ENCODE peak calls at places on chromosomes 4 and X, in six cellular contexts. V, N, W, K, D and I are unnamed samples.

GRCh38 chr4:89056953-89057398 is at the start of gene FAM13A:
- DNase-seq in W (peak), V (peak), N (peak), K (no peak), D (peak), I (peak)

GRCh38 chr4:168028568-168028967 is 63.8 kb upstream of the ANXA10 start:
- DNase-seq in N (no peak), K (no peak), D (no peak), V (no peak), W (no peak), I (no peak)

GRCh38 chr4:19857405-19857804 is 394.3 kb upstream of the SLIT2 start:
- DNase-seq in V (no peak), N (no peak), D (peak), K (no peak), W (no peak), I (no peak)

GRCh38 chrX:16882188-16882587 is 12.0 kb upstream of the RBBP7 start:
- DNase-seq in W (peak), K (peak), N (no peak), D (no peak), V (peak), I (no peak)

GRCh38 chr4:86302242-86302641 is 57.6 kb downstream of the MAPK10 start:
- DNase-seq in N (peak), V (no peak), W (no peak), D (no peak), K (no peak), I (no peak)

GRCh38 chr4:153276966-153277365 is 67.5 kb upstream of the MND1 start:
- DNase-seq in K (peak), W (no peak), V (no peak), D (no peak), N (no peak), I (no peak)

GRCh38 chr4:784401-785331 is 41.3 kb downstream of the CPLX1 start:
- DNase-seq in D (no peak), N (no peak), V (no peak), K (no peak), W (no peak), I (no peak)

GRCh38 chrX:152823657-152824056 is 6.9 kb downstream of the CETN2 start:
- DNase-seq in N (no peak), V (no peak), W (no peak), D (no peak), K (no peak), I (no peak)

GRCh38 chr4:39469429-39470077 is 10.7 kb downstream of the LIAS start:
- DNase-seq in N (peak), V (peak), K (peak), W (peak), D (peak), I (no peak)

GRCh38 chrX:151183912-151184565 is 7.7 kb downstream of the GPR50 start:
- DNase-seq in W (no peak), K (no peak), N (no peak), D (no peak), V (no peak), I (no peak)

GRCh38 chrX:113260474-113260873 is 419.8 kb upstream of the AMOT start:
- DNase-seq in N (no peak), V (no peak), W (no peak), D (no peak), K (no peak), I (no peak)

GRCh38 chrX:107628662-107629532 is 587 bp downstream of the PRPS1 start:
- DNase-seq in V (peak), W (peak), D (no peak), K (peak), N (peak), I (no peak)

GRCh38 chr4:36493240-36493639 is 211.8 kb downstream of the DTHD1 start:
- DNase-seq in K (no peak), W (no peak), V (no peak), N (no peak), D (no peak), I (peak)

GRCh38 chrX:7108995-7109634 is 38.4 kb upstream of the STS start:
- DNase-seq in N (peak), V (peak), W (no peak), D (no peak), K (peak), I (no peak)

GRCh38 chrX:124358796-124359386 is 12.5 kb downstream of the SH2D1A start:
- DNase-seq in N (no peak), W (no peak), D (no peak), K (no peak), V (no peak), I (no peak)

GRCh38 chr4:1057403-1057745 is 45.9 kb downstream of the FGFRL1 start:
- DNase-seq in K (no peak), N (no peak), V (peak), W (no peak), D (no peak), I (no peak)

GRCh38 chr4:102620697-102621497 is 119.7 kb downstream of the NFKB1 start:
- DNase-seq in K (peak), V (peak), W (peak), D (peak), N (peak), I (no peak)

GRCh38 chrX:20056704-20057103 is 60.0 kb downstream of the MAP7D2 start:
- DNase-seq in K (no peak), D (no peak), W (peak), N (peak), V (no peak), I (peak)

GRCh38 chr4:39825741-39826231 is 127.8 kb downstream of the UBE2K start:
- DNase-seq in W (no peak), N (peak), V (no peak), D (no peak), K (no peak), I (no peak)

GRCh38 chrX:109858602-109859341 is 125.7 kb upstream of the ACSL4 start:
- DNase-seq in W (no peak), D (no peak), K (no peak), V (no peak), N (no peak), I (no peak)

GRCh38 chrX:13837290-13837745 is 20.4 kb upstream of the GPM6B start:
- DNase-seq in N (no peak), W (no peak), V (no peak), D (no peak), K (no peak), I (no peak)

GRCh38 chr4:70903282-70903603 is 1.1 kb downstream of the MOB1B start:
- DNase-seq in K (no peak), N (no peak), W (no peak), D (no peak), V (no peak), I (no peak)

GRCh38 chr4:149831656-149832208 is 16.1 kb upstream of the IQCM start:
- DNase-seq in W (no peak), V (no peak), K (no peak), N (no peak), D (no peak), I (no peak)

GRCh38 chr4:1410491-1411325 is 4.5 kb upstream of the NKX1-1 start:
- DNase-seq in N (peak), K (peak), V (no peak), W (peak), D (no peak), I (no peak)

GRCh38 chrX:17459596-17459995 is 84.6 kb downstream of the NHS start:
- DNase-seq in D (no peak), N (peak), V (no peak), K (no peak), W (no peak), I (peak)

GRCh38 chr4:145920205-145920604 is 18.4 kb downstream of the ZNF827 start:
- DNase-seq in K (no peak), W (no peak), D (peak), V (no peak), N (peak), I (no peak)

GRCh38 chr4:174040287-174040686 is 243.2 kb downstream of the FBXO8 start:
- DNase-seq in D (no peak), N (no peak), K (no peak), W (no peak), V (no peak), I (no peak)

GRCh38 chr4:159290321-159291030 is 187.6 kb downstream of the RAPGEF2 start:
- DNase-seq in V (no peak), D (no peak), N (peak), K (no peak), W (no peak), I (no peak)

GRCh38 chr4:118033148-118034060 is 882 bp upstream of the NDST3 start:
- DNase-seq in D (no peak), V (peak), K (no peak), W (peak), N (peak), I (no peak)

GRCh38 chr4:26779674-26780073 is 81.0 kb upstream of the STIM2 start:
- DNase-seq in V (no peak), D (no peak), W (no peak), N (peak), K (no peak), I (peak)

GRCh38 chrX:44303119-44303518 is 40.4 kb downstream of the EFHC2 start:
- DNase-seq in W (peak), D (no peak), V (no peak), N (no peak), K (no peak), I (no peak)

GRCh38 chrX:44308869-44309268 is 34.6 kb downstream of the EFHC2 start:
- DNase-seq in D (no peak), W (no peak), N (no peak), K (no peak), V (no peak), I (no peak)

GRCh38 chrX:44306336-44306735 is 37.1 kb downstream of the EFHC2 start:
- DNase-seq in W (no peak), V (peak), K (no peak), D (peak), N (peak), I (peak)

GRCh38 chrX:44310227-44310626 is 33.2 kb downstream of the EFHC2 start:
- DNase-seq in W (no peak), N (no peak), D (no peak), V (no peak), K (no peak), I (no peak)

DNA sequence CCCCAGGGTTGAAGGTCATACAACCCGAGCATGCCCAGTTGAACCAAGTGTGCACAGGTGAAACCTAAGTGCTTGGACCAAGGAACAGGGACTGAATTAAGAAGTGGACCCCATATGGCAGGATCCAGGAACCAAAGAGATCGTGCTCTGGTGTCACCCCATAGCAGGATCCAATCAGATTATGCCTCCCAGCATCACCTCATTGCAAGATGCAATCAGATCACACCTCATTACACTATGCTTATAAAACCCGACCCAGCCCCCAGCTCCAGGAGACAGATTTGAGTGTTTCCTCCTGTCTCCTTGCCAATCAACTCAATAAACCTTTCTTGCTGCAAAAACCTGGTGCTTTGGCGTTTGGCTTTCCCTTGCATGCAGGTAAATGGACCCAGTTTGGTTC is 37.6 kb downstream of the EFHC2 start:
- DNase-seq in V (peak), W (no peak), D (no peak), K (no peak), N (no peak), I (no peak)
- H3K27ac ChIP-seq in V (peak), W (no peak), D (no peak), K (no peak), N (no peak), I (peak)

DNA sequence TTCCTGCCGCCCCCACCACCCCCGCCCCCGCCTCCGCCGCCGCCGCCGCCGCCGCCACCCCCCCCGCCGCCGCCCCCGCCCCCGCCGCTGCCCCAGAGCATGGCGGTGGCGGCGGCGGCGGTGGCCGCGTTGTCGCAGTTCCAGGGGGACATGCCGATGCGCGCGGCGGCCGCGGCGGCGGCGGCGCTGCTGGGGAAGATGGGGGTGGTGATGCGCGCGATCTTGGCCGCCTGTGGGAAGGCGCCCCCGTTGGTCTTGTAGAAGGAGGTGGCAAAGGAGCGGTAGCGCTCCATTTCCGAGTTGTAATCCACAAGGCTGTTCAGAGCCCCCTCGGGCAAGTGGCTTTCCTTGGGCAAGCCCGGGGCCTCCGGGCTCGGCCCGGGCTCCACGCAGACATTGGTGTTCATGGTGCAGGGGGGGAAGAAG is 3.3 kb downstream of the CXXC4 start:
- DNase-seq in V (peak), K (no peak), W (peak), D (no peak), N (peak), I (no peak)
- H3K27ac ChIP-seq in V (peak), K (no peak), W (peak), D (no peak), N (peak), I (no peak)

DNA sequence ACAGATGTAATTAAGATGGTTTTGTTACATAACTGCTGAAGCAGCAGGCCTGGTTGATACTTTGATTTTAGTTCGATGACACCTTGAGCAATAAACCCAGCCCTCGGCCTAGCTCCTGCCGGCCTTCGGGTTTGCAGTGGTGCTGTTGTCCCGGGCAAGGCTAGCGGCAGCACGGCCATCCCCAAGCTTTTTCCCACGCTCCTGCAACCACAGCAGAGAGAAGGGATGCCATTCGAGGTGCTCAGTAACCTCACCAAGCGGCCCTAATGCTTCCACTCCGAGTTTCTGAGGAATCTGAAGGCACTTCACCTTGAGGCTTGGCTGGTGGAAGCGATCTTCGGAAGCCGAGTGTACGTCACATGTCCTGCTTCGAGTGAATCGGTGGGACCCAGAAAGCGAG is 182.1 kb downstream of the NAF1 start:
- DNase-seq in V (no peak), W (no peak), D (no peak), N (no peak), K (no peak), I (no peak)
- H3K27ac ChIP-seq in V (no peak), W (no peak), D (no peak), N (no peak), K (no peak), I (no peak)

DNA sequence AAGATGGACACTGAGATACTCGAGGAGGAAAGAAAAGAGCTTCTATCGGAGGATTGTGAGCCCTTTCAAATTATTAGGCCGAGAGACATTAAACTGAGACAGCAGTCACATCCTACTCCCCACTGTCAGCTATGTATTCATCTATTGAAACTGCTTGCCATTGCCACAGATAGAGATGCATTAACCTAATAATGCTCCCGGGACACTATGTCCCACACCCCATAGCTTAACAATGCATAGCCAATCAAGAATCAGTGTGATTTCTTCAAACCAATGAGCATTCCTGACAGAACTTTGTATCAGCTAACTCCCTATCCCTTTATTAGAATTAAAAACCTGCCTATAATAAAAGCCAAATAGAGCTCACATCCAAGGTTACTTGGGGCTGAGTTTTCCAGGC is 118.1 kb upstream of the NEIL3 start:
- DNase-seq in K (no peak), D (no peak), W (no peak), N (no peak), V (no peak), I (no peak)
- H3K27ac ChIP-seq in K (no peak), D (no peak), W (no peak), N (no peak), V (no peak), I (no peak)

GRCh38 chr4:112170451-112170993 is 25.3 kb downstream of the FAM241A start:
- DNase-seq in K (peak), V (no peak), W (no peak), D (peak), N (peak), I (peak)
- H3K27ac ChIP-seq in K (peak), V (no peak), W (no peak), D (no peak), N (peak), I (peak)

GRCh38 chr4:77159798-77160197 is 2.8 kb downstream of the CCNG2 start:
- DNase-seq in K (no peak), D (no peak), V (no peak), W (no peak), N (no peak), I (no peak)

GRCh38 chr4:77157859-77158486 is 966 bp downstream of the CCNG2 start:
- DNase-seq in K (peak), D (peak), W (peak), V (peak), N (peak), I (no peak)

GRCh38 chr4:77156912-77157858 is at the start of gene CCNG2:
- DNase-seq in N (peak), K (peak), V (peak), D (peak), W (peak), I (peak)

GRCh38 chr4:77156533-77156911 is 485 bp upstream of the CCNG2 start:
- DNase-seq in D (peak), K (peak), W (peak), N (peak), V (peak), I (peak)

GRCh38 chr4:77158487-77158861 is 1.5 kb downstream of the CCNG2 start:
- DNase-seq in W (no peak), N (no peak), D (no peak), V (no peak), K (no peak), I (no peak)
- H3K27ac ChIP-seq in W (peak), N (peak), D (no peak), V (peak), K (peak), I (peak)

GRCh38 chr4:68148795-68149685 is 19.4 kb upstream of the TMPRSS11F start:
- DNase-seq in K (no peak), V (no peak), W (no peak), N (no peak), D (no peak), I (no peak)

GRCh38 chr4:68147079-68147478 is 17.4 kb upstream of the TMPRSS11F start:
- DNase-seq in W (no peak), D (no peak), N (no peak), V (no peak), K (no peak), I (no peak)

DNA sequence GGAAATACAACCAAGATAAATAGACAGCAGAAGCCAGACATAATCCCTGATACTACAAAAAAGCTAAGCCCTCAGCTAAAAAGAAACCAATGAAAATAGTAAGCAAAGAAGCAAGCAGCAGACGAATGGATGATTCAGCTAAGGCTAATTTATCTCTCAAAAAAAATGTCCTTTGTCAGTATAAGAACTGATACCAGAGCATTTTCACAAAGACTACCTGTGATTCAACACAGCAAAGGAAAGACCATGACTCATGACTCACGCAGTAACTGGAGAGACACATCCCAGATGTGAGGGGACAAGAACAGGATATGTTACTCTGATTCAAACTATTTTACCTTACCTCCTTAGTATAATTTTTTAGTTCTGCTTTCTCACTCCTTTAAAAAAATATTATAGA is 22.7 kb upstream of the TMPRSS11F start:
- DNase-seq in D (no peak), N (peak), W (no peak), V (no peak), K (no peak), I (peak)
- H3K27ac ChIP-seq in D (no peak), N (no peak), W (no peak), V (no peak), K (no peak), I (peak)

GRCh38 chr4:8205749-8206611 is 6.9 kb downstream of the SH3TC1 start:
- DNase-seq in D (no peak), W (no peak), K (peak), V (no peak), N (no peak), I (peak)
- H3K27ac ChIP-seq in D (no peak), W (no peak), K (no peak), V (no peak), N (no peak), I (peak)